ENCODE peak calls at places on chromosomes 7 and 10, in four cellular contexts. T is WTC11, Q is HepG2, N is K562. Y is an unnamed sample.

GRCh38 chr7:35035511-35035921 is 1.8 kb downstream of the DPY19L1 start:
- DNase-seq in T (no peak), Q (peak; percentile 21), N (peak; percentile 72), Y (no peak)

GRCh38 chr7:4809091-4809591 is 33.7 kb downstream of the AP5Z1 start:
- DNase-seq in T (no peak), Q (no peak), N (no peak), Y (no peak)

GRCh38 chr7:38546763-38547162 is 84.4 kb downstream of the AMPH start:
- DNase-seq in T (no peak), Q (no peak), N (no peak), Y (no peak)

GRCh38 chr10:3020881-3021280 is 46.5 kb upstream of the PFKP start:
- DNase-seq in T (no peak), Q (no peak), N (no peak), Y (no peak)

GRCh38 chr10:95588025-95588424 is 26.9 kb upstream of the SORBS1 start:
- DNase-seq in T (no peak), Q (no peak), N (no peak), Y (no peak)

GRCh38 chr7:40833541-40834234 is 698.9 kb downstream of the SUGCT start:
- DNase-seq in T (no peak), Q (no peak), N (no peak), Y (no peak)

GRCh38 chr10:3720228-3721019 is 64.6 kb downstream of the KLF6 start:
- DNase-seq in T (no peak), Q (peak; percentile 17), N (no peak), Y (no peak)

GRCh38 chr7:91267558-91267955 is 3.3 kb downstream of the FZD1 start:
- DNase-seq in T (no peak), Q (no peak), N (no peak), Y (no peak)

GRCh38 chr10:86254526-86255174 is 111.9 kb downstream of the GRID1 start:
- DNase-seq in T (no peak), Q (no peak), N (no peak), Y (no peak)

GRCh38 chr7:85413718-85414117 is 226.9 kb upstream of the SEMA3D start:
- DNase-seq in T (no peak), Q (no peak), N (no peak), Y (no peak)

GRCh38 chr7:158447206-158448171 is 140.1 kb downstream of the PTPRN2 start:
- DNase-seq in T (no peak), Q (no peak), N (no peak), Y (no peak)

GRCh38 chr10:121428848-121429247 is 169.4 kb downstream of the FGFR2 start:
- DNase-seq in T (no peak), Q (no peak), N (no peak), Y (no peak)
- TF ChIP-seq CREM in T (no peak), Q (no peak), N (no peak), Y (no peak)

DNA sequence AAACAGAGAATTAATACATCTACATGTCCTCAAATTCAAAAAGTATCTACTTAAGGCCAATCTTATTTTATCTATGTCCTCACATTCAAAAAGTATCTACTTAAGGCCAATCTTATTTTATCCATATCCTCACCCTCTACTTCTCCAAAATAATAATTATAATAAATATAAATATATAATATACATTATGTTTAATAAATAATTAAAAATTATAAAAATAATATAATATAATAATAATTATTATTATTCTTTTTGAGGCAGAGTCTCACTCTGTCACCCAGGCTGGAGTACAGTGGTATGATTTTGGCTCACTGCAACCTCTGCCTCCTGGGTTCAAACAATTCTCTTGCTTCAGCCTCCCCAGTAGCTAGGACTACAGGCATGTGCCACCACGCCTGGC is 784.9 kb downstream of the DNAJB9 start:
- DNase-seq in T (no peak), Q (no peak), N (no peak), Y (no peak)
- TF ChIP-seq CREM in T (no peak), Q (no peak), N (no peak), Y (no peak)

DNA sequence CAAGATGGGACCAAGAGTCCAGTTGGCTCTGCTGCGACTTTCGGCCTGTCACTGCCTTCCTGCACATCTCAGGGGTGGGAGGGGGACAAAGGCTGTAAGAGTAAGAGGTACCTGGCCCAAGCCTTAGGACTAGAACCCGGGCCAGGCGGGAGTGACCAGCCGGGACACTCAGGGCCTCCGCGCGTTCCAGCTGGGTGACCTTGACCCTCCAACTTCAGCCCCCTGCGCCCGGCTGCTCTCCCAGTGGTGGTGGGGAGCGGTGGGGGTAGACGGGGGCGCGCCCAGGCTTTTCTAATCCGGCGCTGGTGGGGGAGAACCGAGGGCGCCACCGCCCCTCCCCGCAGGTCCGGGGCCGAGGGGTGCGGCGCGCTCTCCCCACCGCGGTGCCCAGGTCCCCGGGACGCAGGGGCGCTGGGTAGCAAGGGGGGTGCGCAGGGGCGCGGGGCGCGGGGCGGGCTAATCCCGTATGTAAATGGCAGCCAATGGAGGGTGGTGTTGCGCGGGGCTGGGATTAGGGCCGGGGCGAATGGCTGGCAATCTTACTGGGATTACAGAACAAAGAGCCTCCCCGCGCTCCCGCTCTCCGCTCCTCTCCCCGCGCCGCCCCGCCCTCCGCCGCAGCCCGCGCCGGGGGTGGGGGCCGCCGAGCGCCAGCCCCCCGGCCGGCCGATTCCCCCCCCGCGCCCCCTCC is at the start of gene GTF2IRD1:
- DNase-seq in T (peak; percentile 73), Q (peak; percentile 73), N (peak; percentile 92), Y (no peak)
- TF ChIP-seq CREM in T (no peak), Q (no peak), N (no peak), Y (no peak)

GRCh38 chr7:66859339-66859738 is 61.7 kb upstream of the TMEM248 start:
- DNase-seq in T (no peak), Q (no peak), N (no peak), Y (no peak)

GRCh38 chr7:66860767-66861166 is 60.3 kb upstream of the TMEM248 start:
- DNase-seq in T (no peak), Q (no peak), N (no peak), Y (no peak)

GRCh38 chr7:66865290-66865864 is 55.6 kb upstream of the TMEM248 start:
- DNase-seq in T (no peak), Q (no peak), N (no peak), Y (no peak)

GRCh38 chr7:66859794-66860645 is 61.0 kb upstream of the TMEM248 start:
- DNase-seq in T (no peak), Q (no peak), N (no peak), Y (no peak)
- TF ChIP-seq CREM in T (no peak), Q (no peak), N (no peak), Y (no peak)

DNA sequence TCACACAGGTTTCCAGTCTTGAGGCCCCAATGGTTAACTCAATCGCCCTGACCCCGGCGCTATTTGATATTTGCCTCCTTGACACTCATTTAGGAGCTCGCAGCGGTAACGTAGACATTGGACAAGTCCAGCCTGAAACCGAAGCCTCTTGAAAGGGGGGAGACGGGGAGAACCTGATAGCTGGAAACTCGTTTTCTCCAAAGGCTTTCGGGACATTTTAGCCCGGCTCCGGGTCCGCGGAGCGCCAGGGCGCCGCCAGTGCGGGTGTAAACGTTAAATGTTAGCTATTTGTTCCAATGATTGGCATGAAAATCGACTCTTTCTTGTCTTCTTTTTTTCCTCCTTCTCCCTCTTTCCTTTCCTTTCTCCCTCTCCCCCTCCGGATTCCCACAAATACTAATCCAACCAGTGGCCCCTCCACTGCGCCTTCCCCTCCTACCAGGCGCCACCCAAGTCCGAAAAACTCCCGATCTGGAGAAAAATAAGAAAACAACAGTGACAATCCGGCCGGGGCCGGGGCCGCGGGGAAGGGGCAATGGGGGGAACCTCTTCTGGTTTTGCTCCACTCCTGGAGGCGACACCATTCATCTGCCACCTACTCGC is 17.2 kb upstream of the GATA3 start:
- DNase-seq in T (no peak), Q (no peak), N (no peak), Y (no peak)
- TF ChIP-seq CREM in T (no peak), Q (no peak), N (no peak), Y (no peak)

GRCh38 chr7:155252388-155252957 is 45.2 kb upstream of the INSIG1 start:
- DNase-seq in T (no peak), Q (no peak), N (no peak), Y (no peak)
- TF ChIP-seq CREM in T (no peak), Q (no peak), N (no peak), Y (no peak)

GRCh38 chr10:116744163-116744788 is 1.9 kb upstream of the HSPA12A start:
- DNase-seq in T (no peak), Q (no peak), N (no peak), Y (no peak)

GRCh38 chr10:116748041-116748440 is 5.7 kb upstream of the HSPA12A start:
- DNase-seq in T (no peak), Q (peak; percentile 61), N (no peak), Y (no peak)

GRCh38 chr10:116744849-116745248 is 2.5 kb upstream of the HSPA12A start:
- DNase-seq in T (no peak), Q (no peak), N (no peak), Y (no peak)

GRCh38 chr10:116748471-116748870 is 6.1 kb upstream of the HSPA12A start:
- DNase-seq in T (no peak), Q (no peak), N (no peak), Y (no peak)

DNA sequence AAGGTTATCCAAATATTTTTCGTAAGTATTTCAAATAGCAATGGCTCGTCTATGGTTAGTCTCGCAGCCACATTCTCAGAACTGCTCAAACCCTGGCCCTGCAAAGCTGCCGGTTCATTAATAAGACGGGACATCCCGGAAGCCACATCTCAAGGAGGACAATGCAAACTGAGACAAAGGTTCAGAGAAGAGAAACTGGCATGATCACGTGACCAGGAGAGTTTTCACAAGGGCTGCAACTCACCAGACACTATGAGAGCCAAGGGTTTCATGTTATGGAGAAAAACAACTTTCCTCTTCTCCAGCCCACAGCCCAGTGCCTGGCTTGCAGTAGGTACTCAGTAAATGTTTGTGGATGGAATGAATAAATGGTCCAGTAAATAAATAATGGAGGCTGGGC is 5.0 kb upstream of the HSPA12A start:
- DNase-seq in T (no peak), Q (no peak), N (no peak), Y (no peak)
- TF ChIP-seq CREM in T (no peak), Q (no peak), N (no peak), Y (no peak)

GRCh38 chr7:23235688-23236280 is 10.8 kb upstream of the GPNMB start:
- DNase-seq in T (no peak), Q (peak; percentile 14), N (no peak), Y (no peak)
- TF ChIP-seq CREM in T (no peak), Q (no peak), N (no peak), Y (no peak)